ENCODE peak calls at places on chromosomes 1 and 21, in six cellular contexts. E is H1, G is K562, H is GM12891, R is HepG2, M is GM12878. F is an unnamed sample.

GRCh38 chr1:114156538-114157274 is 3.0 kb upstream of the SYT6 start:
- DNase-seq in E (no peak), G (no peak), H (no peak), R (no peak), M (no peak), F (no peak)

GRCh38 chr1:179107706-179108629 is 26.1 kb downstream of the TOR3A start:
- DNase-seq in E (no peak), G (no peak), H (no peak), R (no peak), M (no peak), F (no peak)

GRCh38 chr1:216627252-216627651 is 96.0 kb downstream of the ESRRG start:
- DNase-seq in E (no peak), G (no peak), H (no peak), R (no peak), M (no peak), F (no peak)

GRCh38 chr21:37903396-37903795 is 12.9 kb downstream of the KCNJ6 start:
- DNase-seq in E (no peak), G (no peak), H (no peak), R (no peak), M (no peak), F (no peak)

GRCh38 chr1:230130172-230130944 is 63.3 kb downstream of the GALNT2 start:
- DNase-seq in E (no peak), G (no peak), H (no peak), R (no peak), M (no peak), F (no peak)

GRCh38 chr1:59691261-59691660 is 123.5 kb upstream of the HOOK1 start:
- DNase-seq in E (no peak), G (no peak), H (no peak), R (no peak), M (no peak), F (no peak)

GRCh38 chr1:53134961-53135734 is 7.3 kb downstream of the SLC1A7 start:
- DNase-seq in E (no peak), G (peak; percentile 56), H (no peak), R (no peak), M (no peak), F (no peak)

GRCh38 chr21:25614441-25614840 is 7.2 kb upstream of the MRPL39 start:
- DNase-seq in E (no peak), G (no peak), H (no peak), R (no peak), M (no peak), F (no peak)

GRCh38 chr1:118588566-118588965 is 399.6 kb downstream of the TBX15 start:
- DNase-seq in E (no peak), G (no peak), H (no peak), R (no peak), M (no peak), F (no peak)

GRCh38 chr1:28538286-28538685 is 14.6 kb upstream of the TRNAU1AP start:
- DNase-seq in E (no peak), G (no peak), H (no peak), R (no peak), M (no peak), F (no peak)

GRCh38 chr21:31576428-31576827 is 83.1 kb upstream of the SOD1 start:
- DNase-seq in E (no peak), G (no peak), H (no peak), R (no peak), M (no peak), F (no peak)

DNA sequence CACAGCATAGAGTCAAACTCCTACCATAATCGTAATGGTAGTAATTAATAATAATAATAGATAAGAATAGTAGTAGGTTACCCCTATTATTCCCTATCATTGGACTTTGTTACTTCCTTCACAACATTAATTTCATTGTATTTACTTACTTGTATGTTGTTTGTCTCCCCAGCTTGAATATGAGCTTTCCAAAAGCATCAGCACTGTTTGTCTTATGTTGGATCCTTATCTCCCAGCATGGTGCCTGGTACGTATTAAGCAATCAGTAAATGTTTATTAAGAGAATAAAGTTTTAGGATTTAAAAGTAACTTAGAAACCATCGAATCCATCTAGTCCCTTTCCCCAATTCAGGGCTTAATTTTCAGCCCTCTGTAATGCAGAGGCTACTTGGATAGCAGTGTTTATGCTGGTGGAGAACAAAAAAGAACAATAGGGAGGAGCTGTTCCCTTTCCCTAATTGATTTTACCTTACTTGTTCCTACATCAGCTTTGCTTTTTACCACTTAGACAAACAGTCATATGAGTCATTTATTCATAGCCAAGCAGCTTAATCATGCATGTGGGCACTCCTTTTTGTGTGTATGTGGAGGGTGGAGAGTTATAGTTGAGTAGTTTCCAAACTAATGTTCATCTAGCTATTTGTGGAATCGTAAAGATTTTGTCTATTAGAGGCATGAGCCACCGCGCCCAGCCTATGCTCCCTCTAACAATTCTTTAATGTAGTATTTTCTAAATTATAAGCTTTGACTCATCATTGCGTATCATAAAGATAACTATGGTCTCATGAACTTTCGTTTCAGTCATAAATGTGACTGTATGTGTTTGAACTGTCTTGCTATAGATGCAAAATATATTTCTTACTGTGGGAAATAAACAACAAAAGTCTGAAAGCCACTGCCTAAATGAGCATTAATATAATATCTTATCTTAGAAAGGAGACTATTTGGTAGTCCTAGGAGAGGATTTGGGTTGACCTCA is 20.9 kb upstream of the DR1 start:
- DNase-seq in E (no peak), G (no peak), H (no peak), R (no peak), M (no peak), F (no peak)
- TF ChIP-seq POLR2AphosphoS5 in E (no peak), G (no peak), H (no peak), R (no peak), M (no peak), F (no peak)

GRCh38 chr1:18973446-18973955 is 17.0 kb upstream of the IFFO2 start:
- DNase-seq in E (no peak), G (no peak), H (no peak), R (no peak), M (no peak), F (no peak)

GRCh38 chr1:18977428-18977827 is 21.0 kb upstream of the IFFO2 start:
- DNase-seq in E (no peak), G (no peak), H (no peak), R (no peak), M (no peak), F (no peak)

GRCh38 chr1:18974005-18974404 is 17.5 kb upstream of the IFFO2 start:
- DNase-seq in E (no peak), G (no peak), H (no peak), R (no peak), M (no peak), F (no peak)

GRCh38 chr1:18974616-18975015 is 18.1 kb upstream of the IFFO2 start:
- DNase-seq in E (no peak), G (no peak), H (no peak), R (no peak), M (no peak), F (no peak)

GRCh38 chr1:18976096-18976495 is 19.6 kb upstream of the IFFO2 start:
- DNase-seq in E (no peak), G (no peak), H (no peak), R (no peak), M (no peak), F (no peak)
- TF ChIP-seq TAF1 in E (no peak), G (no peak), H (no peak), R (no peak), M (no peak), F (no peak)

GRCh38 chr1:112614460-112615065 is 4.4 kb downstream of the ST7L start:
- DNase-seq in E (no peak), G (no peak), H (no peak), R (no peak), M (no peak), F (no peak)

GRCh38 chr1:112619518-112620458 is at the start of gene CAPZA1:
- DNase-seq in E (peak; percentile 87), G (peak; percentile 87), H (peak; percentile 68), R (peak; percentile 76), M (peak; percentile 62), F (peak; percentile 69)

GRCh38 chr1:112618114-112618720 is 724 bp downstream of the ST7L start:
- DNase-seq in E (no peak), G (no peak), H (no peak), R (no peak), M (no peak), F (no peak)

DNA sequence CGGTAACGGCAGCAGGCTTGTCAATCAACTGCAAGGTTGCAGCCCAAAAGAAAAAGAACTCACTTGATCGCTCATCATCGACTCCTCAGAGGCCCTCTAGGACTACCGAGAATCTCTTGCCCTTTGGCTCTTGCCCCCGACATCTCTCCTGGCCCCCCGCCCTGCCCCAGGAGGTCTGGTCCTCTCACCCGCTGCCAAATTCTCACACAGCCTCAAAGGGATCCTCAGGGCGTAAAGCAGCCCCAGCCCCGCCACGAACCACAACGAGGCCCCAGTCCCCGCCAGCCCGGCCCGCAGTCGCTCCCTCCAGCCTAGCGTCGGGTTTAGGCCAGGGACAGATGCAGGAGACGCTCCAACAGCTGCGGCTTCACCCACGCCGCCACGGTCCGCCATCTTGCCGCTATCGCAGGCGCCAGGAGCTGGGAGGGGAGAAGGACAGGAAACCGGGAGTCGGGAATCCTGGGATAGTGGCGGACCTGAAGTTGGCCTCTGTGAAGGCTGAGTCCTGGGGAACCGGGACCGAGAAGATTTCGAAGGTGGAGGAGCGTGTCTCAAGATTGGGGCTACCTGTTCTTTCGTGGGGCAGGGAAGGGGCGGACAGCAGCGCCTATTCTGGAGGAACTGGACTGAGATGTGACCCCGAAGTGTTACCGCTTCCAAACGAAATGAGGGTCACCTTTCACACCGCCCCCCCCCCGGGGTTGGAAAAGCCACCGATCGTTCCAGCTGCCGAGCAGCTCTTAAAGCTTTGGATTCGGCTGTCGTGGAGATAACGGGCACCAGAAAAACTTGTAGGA is at the start of gene ST7L:
- DNase-seq in E (peak; percentile 76), G (peak; percentile 79), H (no peak), R (peak; percentile 59), M (no peak), F (no peak)
- TF ChIP-seq POLR2A in E (peak; percentile 35), G (peak; percentile 68), H (peak; percentile 70), R (peak; percentile 59), M (peak; percentile 92), F (peak; percentile 56)

GRCh38 chr1:3212453-3213230 is 143.6 kb downstream of the PRDM16 start:
- DNase-seq in E (no peak), G (no peak), H (no peak), R (no peak), M (no peak), F (no peak)
- TF ChIP-seq POLR2AphosphoS5 in E (no peak), G (no peak), H (no peak), R (no peak), M (no peak), F (no peak)

DNA sequence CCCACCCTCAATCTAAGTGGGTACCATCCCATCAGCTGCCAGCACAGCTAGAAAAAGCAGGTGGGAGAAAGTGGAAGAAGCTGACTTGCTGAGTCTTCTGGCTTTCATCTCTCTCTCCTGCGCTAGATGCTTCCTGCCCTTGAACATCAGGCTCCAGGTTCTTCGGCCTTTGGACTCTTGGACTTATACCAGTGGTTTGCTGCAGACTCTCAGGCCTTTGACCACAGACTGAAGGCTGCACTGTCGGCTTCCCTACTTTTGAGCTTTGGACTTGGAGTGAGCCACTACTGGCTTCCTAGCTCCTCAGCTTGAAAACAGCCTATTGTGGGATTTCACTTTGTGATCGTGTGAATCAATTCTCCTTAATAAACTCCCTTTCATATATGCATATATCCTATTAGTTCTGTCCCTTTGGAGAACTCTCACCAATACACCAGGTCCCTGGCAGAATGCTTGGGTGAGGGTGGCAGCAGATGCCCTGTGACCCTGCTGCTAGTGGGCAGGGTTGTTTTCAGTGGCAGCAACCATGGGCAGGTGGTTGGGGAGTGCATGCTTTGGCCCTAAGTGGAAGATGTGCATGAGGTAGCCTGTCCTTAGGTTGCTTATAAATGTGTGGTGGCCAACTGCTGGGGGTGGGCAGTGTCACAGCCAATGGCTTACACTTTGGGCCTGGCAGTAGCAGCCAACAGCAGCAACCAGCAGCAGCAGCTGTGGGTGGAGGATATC is 10.8 kb upstream of the ADAM30 start:
- DNase-seq in E (no peak), G (no peak), H (no peak), R (no peak), M (no peak), F (no peak)
- TF ChIP-seq TAF1 in E (no peak), G (no peak), H (no peak), R (no peak), M (no peak), F (no peak)

F was measured in GM12892.